ENCODE peak calls at places on chromosomes 13 and 19, in five cellular contexts. Y is fibroblast of lung; M is choroid plexus epithelial cell; F is CD4-positive, CD25-positive, alpha-beta regulatory T cell; Z is uterus. I is an unnamed sample.

GRCh38 chr13:102440259-102440936 is 38.5 kb upstream of the FGF14 start:
- DNase-seq in M (peak), F (no peak), Z (no peak), Y (no peak), I (no peak)

GRCh38 chr13:31038834-31039552 is 106.5 kb downstream of the TEX26 start:
- DNase-seq in M (peak), Z (no peak), Y (peak), F (no peak), I (no peak)

GRCh38 chr13:84683448-84683847 is 801.2 kb upstream of the SLITRK1 start:
- DNase-seq in F (no peak), M (no peak), Y (no peak), Z (no peak), I (no peak)

GRCh38 chr13:110334841-110335490 is 27.9 kb downstream of the COL4A2 start:
- DNase-seq in Y (no peak), M (peak), Z (no peak), F (no peak), I (no peak)

GRCh38 chr13:29849071-29849541 is 1.3 kb downstream of the UBL3 start:
- DNase-seq in Y (peak), Z (no peak), M (peak), F (peak), I (no peak)

GRCh38 chr13:79435549-79435948 is 29.5 kb upstream of the RBM26 start:
- DNase-seq in F (no peak), M (peak), Z (no peak), Y (peak), I (no peak)

GRCh38 chr19:46147791-46148288 is at the start of gene IGFL2:
- DNase-seq in M (peak), Y (no peak), F (no peak), Z (no peak), I (no peak)

GRCh38 chr13:45996631-45997030 is 55.9 kb downstream of the ZC3H13 start:
- DNase-seq in F (no peak), Z (no peak), Y (no peak), M (no peak), I (no peak)

GRCh38 chr19:40341601-40342482 is 6.4 kb downstream of the C19orf47 start:
- DNase-seq in M (no peak), Y (no peak), Z (no peak), F (no peak), I (no peak)

GRCh38 chr13:32201809-32202208 is 113.4 kb downstream of the ZAR1L start:
- DNase-seq in F (no peak), M (no peak), Z (no peak), Y (no peak), I (no peak)

GRCh38 chr19:13260883-13261653 is 110.9 kb downstream of the IER2 start:
- DNase-seq in M (peak), F (no peak), Y (peak), Z (no peak), I (no peak)

GRCh38 chr19:55456347-55456746 is 5.1 kb downstream of the ISOC2 start:
- DNase-seq in Y (no peak), F (no peak), Z (no peak), M (no peak), I (no peak)

GRCh38 chr19:44903602-44904425 is 1.8 kb upstream of the APOE start:
- DNase-seq in F (peak), M (peak), Y (peak), Z (peak), I (peak)

GRCh38 chr13:84524586-84524985 is 642.3 kb upstream of the SLITRK1 start:
- DNase-seq in Y (no peak), F (no peak), Z (no peak), M (no peak), I (no peak)

GRCh38 chr19:35184267-35184666 is 29.7 kb downstream of the FXYD5 start:
- DNase-seq in Z (no peak), Y (no peak), M (no peak), F (no peak), I (no peak)

GRCh38 chr19:51122112-51122981 is 2.4 kb upstream of the SIGLEC9 start:
- DNase-seq in F (no peak), M (peak), Y (no peak), Z (no peak), I (no peak)
- H3K4me3 ChIP-seq in F (no peak), M (no peak), Y (no peak), Z (no peak), I (peak)

DNA sequence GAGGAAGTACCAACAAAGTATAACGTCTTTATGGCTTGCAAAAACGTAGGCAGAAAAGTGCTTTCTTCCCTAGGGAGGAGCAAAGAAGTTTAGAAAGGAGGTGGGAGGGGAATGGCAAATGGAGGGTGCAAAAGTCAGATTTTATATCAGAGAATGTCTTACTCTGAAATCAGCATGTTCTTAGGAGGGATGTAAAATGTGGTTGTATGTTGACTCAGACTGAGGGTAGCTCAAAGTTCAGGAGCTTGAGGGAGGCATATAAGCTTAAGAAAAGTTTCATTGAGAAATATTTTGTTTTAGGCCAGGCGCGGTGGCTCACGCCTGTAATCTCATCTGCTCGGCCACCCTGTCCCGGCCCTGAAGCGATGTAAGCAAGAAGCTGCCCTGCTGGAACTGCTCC is 1.7 kb downstream of the ZNF90 start:
- DNase-seq in Z (no peak), M (peak), F (no peak), Y (peak), I (no peak)
- H3K4me3 ChIP-seq in Z (no peak), M (peak), F (no peak), Y (peak), I (no peak)

GRCh38 chr13:26929971-26930730 is 169.6 kb upstream of the GPR12 start:
- DNase-seq in M (peak), F (peak), Y (peak), Z (peak), I (peak)
- H3K4me3 ChIP-seq in M (no peak), F (no peak), Y (no peak), Z (no peak), I (no peak)

GRCh38 chr19:41570639-41571112 is 5.3 kb upstream of the CEACAM21 start:
- DNase-seq in M (peak), F (peak), Z (peak), Y (peak), I (peak)

GRCh38 chr19:41578886-41579285 is 2.9 kb downstream of the CEACAM21 start:
- DNase-seq in M (no peak), F (no peak), Y (no peak), Z (no peak), I (no peak)

GRCh38 chr19:41577833-41578232 is 1.9 kb downstream of the CEACAM21 start:
- DNase-seq in Z (no peak), F (no peak), M (no peak), Y (no peak), I (no peak)

GRCh38 chr19:41577144-41577830 is 1.3 kb downstream of the CEACAM21 start:
- DNase-seq in M (no peak), Z (no peak), F (no peak), Y (no peak), I (no peak)

GRCh38 chr19:41575998-41576397 is at the start of gene CEACAM21:
- DNase-seq in M (no peak), Y (no peak), F (peak), Z (no peak), I (no peak)
- H3K4me3 ChIP-seq in M (no peak), Y (no peak), F (peak), Z (no peak), I (peak)

DNA sequence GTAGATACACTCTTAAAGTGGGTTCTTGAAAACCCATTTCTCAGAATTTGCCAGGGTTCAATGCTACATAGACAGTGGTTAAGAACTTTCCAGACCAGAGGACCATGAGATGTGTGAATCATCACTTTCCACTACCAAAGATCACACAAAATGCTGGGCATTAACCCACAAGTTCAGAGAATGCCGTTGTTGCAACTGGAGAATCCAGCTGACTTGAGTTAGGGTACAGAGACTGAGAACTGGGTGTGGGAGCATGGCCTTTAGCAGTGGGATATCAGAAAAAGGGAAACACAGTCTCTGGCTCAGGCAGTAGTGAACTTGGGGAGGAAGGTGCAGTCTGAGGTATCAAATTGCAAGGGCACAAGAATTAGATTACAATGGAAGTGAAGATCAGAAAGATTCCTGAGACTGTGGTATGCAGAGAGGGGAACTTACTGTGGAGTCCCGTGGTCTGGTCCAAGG is 51.5 kb upstream of the WDFY2 start:
- DNase-seq in Y (no peak), M (peak), F (no peak), Z (no peak), I (no peak)
- H3K4me3 ChIP-seq in Y (no peak), M (no peak), F (no peak), Z (no peak), I (no peak)

I was measured in effector memory CD4-positive, alpha-beta T cell.